ENCODE peak calls at places on chromosomes 1 and 21, in four cellular contexts. F is EL, X is upper lobe of right lung, V is COR-L47. H is an unnamed sample.

GRCh38 chr1:75785320-75785963 is 614 bp upstream of the RABGGTB start:
- DNase-seq in V (no peak), X (no peak), F (no peak), H (no peak)

GRCh38 chr1:204623365-204623893 is 62.1 kb downstream of the LRRN2 start:
- DNase-seq in F (peak), V (no peak), X (no peak), H (no peak)

GRCh38 chr1:212457740-212458338 is 25.1 kb downstream of the NENF start:
- DNase-seq in X (no peak), F (peak), V (peak), H (peak)

GRCh38 chr1:193697105-193697762 is 510.8 kb upstream of the B3GALT2 start:
- DNase-seq in V (no peak), F (no peak), X (no peak), H (no peak)

GRCh38 chr1:214187152-214187900 is 93.6 kb upstream of the SMYD2 start:
- DNase-seq in X (no peak), F (no peak), V (no peak), H (no peak)

GRCh38 chr1:22753396-22754083 is 42.9 kb downstream of the EPHB2 start:
- DNase-seq in F (peak), V (no peak), X (no peak), H (no peak)

GRCh38 chr1:179095924-179096323 is 14.1 kb downstream of the TOR3A start:
- DNase-seq in X (no peak), V (no peak), F (no peak), H (no peak)

GRCh38 chr21:33020558-33021100 is 5.1 kb upstream of the OLIG2 start:
- DNase-seq in V (no peak), F (no peak), X (no peak), H (no peak)

GRCh38 chr1:45216200-45216541 is 9.8 kb upstream of the ZSWIM5 start:
- DNase-seq in V (no peak), X (no peak), F (no peak), H (no peak)

GRCh38 chr1:181482521-181483083 is 715 bp upstream of the CACNA1E start:
- DNase-seq in V (peak), F (no peak), X (peak), H (peak)

GRCh38 chr1:243407284-243408018 is 151.6 kb downstream of the SDCCAG8 start:
- DNase-seq in V (no peak), F (peak), X (no peak), H (no peak)

GRCh38 chr1:43019226-43019625 is 60.6 kb upstream of the SLC2A1 start:
- DNase-seq in V (no peak), F (no peak), X (no peak), H (no peak)

GRCh38 chr1:6148497-6149241 is 31.5 kb downstream of the CHD5 start:
- DNase-seq in V (no peak), X (peak), F (peak), H (peak)

H was measured in NCI-H774.